ENCODE peak calls at places on chromosomes 2 and 18, in five cellular contexts. S is KG1, Q is pancreas, J is NCI-H1092, I is KBM-7. Y is an unnamed sample.

GRCh38 chr2:164542584-164543021 is 78.7 kb downstream of the GRB14 start:
- DNase-seq in Q (no peak), J (peak; percentile 10), S (no peak), I (no peak), Y (peak; percentile 42)

GRCh38 chr2:33131108-33131507 is 184.4 kb downstream of the LTBP1 start:
- DNase-seq in J (no peak), S (no peak), I (no peak), Q (no peak), Y (no peak)

GRCh38 chr2:236338495-236339184 is 74.4 kb upstream of the ASB18 start:
- DNase-seq in S (no peak), Q (no peak), J (no peak), I (peak; percentile 46), Y (no peak)

GRCh38 chr2:178865121-178865520 is 57.9 kb upstream of the TTN start:
- DNase-seq in Q (no peak), S (no peak), J (no peak), I (no peak), Y (no peak)

GRCh38 chr18:62396381-62396780 is 71.3 kb downstream of the TNFRSF11A start:
- DNase-seq in Q (no peak), I (no peak), S (no peak), J (no peak), Y (no peak)

GRCh38 chr2:158205215-158205614 is 103.5 kb downstream of the UPP2 start:
- DNase-seq in J (peak; percentile 24), Q (no peak), I (no peak), S (no peak), Y (no peak)

GRCh38 chr2:49940616-49941015 is 786.3 kb upstream of the FSHR start:
- DNase-seq in Q (no peak), J (no peak), S (peak; percentile 6), I (peak; percentile 2), Y (no peak)

GRCh38 chr18:396251-396555 is 104.3 kb downstream of the COLEC12 start:
- DNase-seq in I (no peak), S (no peak), J (no peak), Q (no peak), Y (no peak)

GRCh38 chr2:9423922-9424272 is 443 bp downstream of the CPSF3 start:
- DNase-seq in S (no peak), I (no peak), Q (no peak), J (no peak), Y (no peak)

GRCh38 chr18:8726963-8727730 is 21.8 kb downstream of the MTCL1 start:
- DNase-seq in Q (no peak), I (no peak), J (no peak), S (no peak), Y (no peak)

GRCh38 chr18:58520964-58521363 is 107.9 kb downstream of the ALPK2 start:
- DNase-seq in I (no peak), J (no peak), Q (no peak), S (no peak), Y (no peak)

GRCh38 chr2:239162141-239162821 is 238.5 kb downstream of the HDAC4 start:
- DNase-seq in S (no peak), J (no peak), I (no peak), Q (no peak), Y (no peak)

GRCh38 chr2:46540496-46541342 is 61.4 kb downstream of the TMEM247 start:
- DNase-seq in I (no peak), Q (peak; percentile 19), J (no peak), S (no peak), Y (no peak)

GRCh38 chr2:151052850-151053660 is 208.6 kb downstream of the RBM43 start:
- DNase-seq in I (no peak), J (no peak), S (no peak), Q (no peak), Y (no peak)

GRCh38 chr2:97769308-97769707 is 55.9 kb downstream of the ZAP70 start:
- DNase-seq in S (no peak), J (no peak), I (no peak), Q (no peak), Y (no peak)

GRCh38 chr18:32469190-32469611 is 1.5 kb downstream of the GAREM1 start:
- DNase-seq in Q (peak; percentile 61), I (peak; percentile 20), S (no peak), J (peak; percentile 11), Y (no peak)

GRCh38 chr2:96142217-96143113 is 2.8 kb downstream of the DUSP2 start:
- DNase-seq in I (no peak), Q (no peak), J (no peak), S (no peak), Y (no peak)

GRCh38 chr2:45168731-45169338 is 159.6 kb upstream of the SIX2 start:
- DNase-seq in S (no peak), Q (peak; percentile 27), I (peak; percentile 67), J (peak; percentile 23), Y (peak; percentile 43)

GRCh38 chr18:57585846-57586242 is 658 bp downstream of the FECH start:
- DNase-seq in S (no peak), J (no peak), I (peak; percentile 37), Q (no peak), Y (no peak)

Y was measured in NCI-H774.